ENCODE peak calls at places on chromosomes 5 and 9, in seven cellular contexts. One of them, this sample, is unnamed.

GRCh38 chr5:180775624-180776023 is 27.0 kb downstream of the MGAT1 start:
- DNase-seq in H4: no peak
- DNase-seq in stomach: no peak
- DNase-seq in iris pigment epithelial cell: no peak
- DNase-seq in astrocyte of the spinal cord: no peak
- DNase-seq in T-helper 2 cell: no peak
- DNase-seq in T follicular helper cell: no peak
- DNase-seq in this sample: no peak

GRCh38 chr5:73540192-73540591 is 25.2 kb downstream of the ANKRA2 start:
- DNase-seq in H4: peak
- DNase-seq in stomach: no peak
- DNase-seq in iris pigment epithelial cell: peak
- DNase-seq in astrocyte of the spinal cord: peak
- DNase-seq in T-helper 2 cell: no peak
- DNase-seq in T follicular helper cell: no peak
- DNase-seq in this sample: no peak

GRCh38 chr9:30765318-30765717 is 1619.1 kb upstream of the ACO1 start:
- DNase-seq in H4: no peak
- DNase-seq in stomach: no peak
- DNase-seq in iris pigment epithelial cell: no peak
- DNase-seq in astrocyte of the spinal cord: no peak
- DNase-seq in T-helper 2 cell: no peak
- DNase-seq in T follicular helper cell: no peak
- DNase-seq in this sample: no peak

GRCh38 chr9:86774101-86774500 is 173.2 kb downstream of the GAS1 start:
- DNase-seq in H4: no peak
- DNase-seq in stomach: no peak
- DNase-seq in iris pigment epithelial cell: no peak
- DNase-seq in astrocyte of the spinal cord: no peak
- DNase-seq in T-helper 2 cell: no peak
- DNase-seq in T follicular helper cell: no peak
- DNase-seq in this sample: no peak

GRCh38 chr5:66503203-66503789 is 92.9 kb upstream of the MAST4 start:
- DNase-seq in H4: no peak
- DNase-seq in stomach: no peak
- DNase-seq in iris pigment epithelial cell: no peak
- DNase-seq in astrocyte of the spinal cord: no peak
- DNase-seq in T-helper 2 cell: no peak
- DNase-seq in T follicular helper cell: no peak
- DNase-seq in this sample: no peak

GRCh38 chr5:180495991-180496741 is 2.0 kb downstream of the CNOT6 start:
- DNase-seq in H4: no peak
- DNase-seq in stomach: no peak
- DNase-seq in iris pigment epithelial cell: no peak
- DNase-seq in astrocyte of the spinal cord: no peak
- DNase-seq in T-helper 2 cell: no peak
- DNase-seq in T follicular helper cell: no peak
- DNase-seq in this sample: no peak

GRCh38 chr9:93955356-93956182 is 414 bp upstream of the BARX1 start:
- DNase-seq in H4: no peak
- DNase-seq in stomach: no peak
- DNase-seq in iris pigment epithelial cell: no peak
- DNase-seq in astrocyte of the spinal cord: no peak
- DNase-seq in T-helper 2 cell: no peak
- DNase-seq in T follicular helper cell: peak
- DNase-seq in this sample: peak

GRCh38 chr9:134818591-134818990 is 62.0 kb upstream of the FCN2 start:
- DNase-seq in H4: no peak
- DNase-seq in stomach: no peak
- DNase-seq in iris pigment epithelial cell: no peak
- DNase-seq in astrocyte of the spinal cord: no peak
- DNase-seq in T-helper 2 cell: no peak
- DNase-seq in T follicular helper cell: no peak
- DNase-seq in this sample: no peak

GRCh38 chr5:7849531-7850240 is 1.2 kb downstream of the CFAP90 start:
- DNase-seq in H4: no peak
- DNase-seq in stomach: no peak
- DNase-seq in iris pigment epithelial cell: no peak
- DNase-seq in astrocyte of the spinal cord: no peak
- DNase-seq in T-helper 2 cell: no peak
- DNase-seq in T follicular helper cell: no peak
- DNase-seq in this sample: peak

GRCh38 chr9:124297915-124298645 is 40.3 kb downstream of the NEK6 start:
- DNase-seq in H4: no peak
- DNase-seq in stomach: no peak
- DNase-seq in iris pigment epithelial cell: no peak
- DNase-seq in astrocyte of the spinal cord: no peak
- DNase-seq in T-helper 2 cell: no peak
- DNase-seq in T follicular helper cell: no peak
- DNase-seq in this sample: no peak

GRCh38 chr9:68493953-68494541 is 46.6 kb downstream of the TMEM252 start:
- DNase-seq in H4: no peak
- DNase-seq in stomach: no peak
- DNase-seq in iris pigment epithelial cell: no peak
- DNase-seq in astrocyte of the spinal cord: no peak
- DNase-seq in T-helper 2 cell: no peak
- DNase-seq in T follicular helper cell: no peak
- DNase-seq in this sample: no peak

GRCh38 chr9:132181796-132182521 is 20.1 kb downstream of the NTNG2 start:
- DNase-seq in H4: no peak
- DNase-seq in stomach: no peak
- DNase-seq in iris pigment epithelial cell: no peak
- DNase-seq in astrocyte of the spinal cord: no peak
- DNase-seq in T-helper 2 cell: no peak
- DNase-seq in T follicular helper cell: no peak
- DNase-seq in this sample: no peak

GRCh38 chr9:2727966-2728613 is 10.8 kb downstream of the KCNV2 start:
- DNase-seq in H4: peak
- DNase-seq in stomach: no peak
- DNase-seq in iris pigment epithelial cell: peak
- DNase-seq in astrocyte of the spinal cord: peak
- DNase-seq in T-helper 2 cell: no peak
- DNase-seq in T follicular helper cell: no peak
- DNase-seq in this sample: peak